ENCODE peak calls at places on chromosomes 5 and 9, in eight cellular contexts. K, M, H, S, V, E, Y and B are unnamed samples.

GRCh38 chr9:12794024-12794799 is 19.4 kb downstream of the LURAP1L start:
- DNase-seq in K (no peak), M (no peak), H (no peak), S (no peak), V (no peak), E (no peak), Y (no peak), B (no peak)

GRCh38 chr9:114289571-114290481 is 33.1 kb upstream of the ORM1 start:
- DNase-seq in K (no peak), M (no peak), H (no peak), S (no peak), V (no peak), E (no peak), Y (no peak), B (no peak)

GRCh38 chr9:95157491-95158151 is 159.9 kb downstream of the FANCC start:
- DNase-seq in K (no peak), M (no peak), H (no peak), S (no peak), V (no peak), E (peak; percentile 76), Y (peak; percentile 74), B (no peak)

GRCh38 chr9:101705135-101705661 is 33.2 kb downstream of the GRIN3A start:
- DNase-seq in K (no peak), M (no peak), H (peak; percentile 40), S (peak; percentile 48), V (no peak), E (peak; percentile 65), Y (no peak), B (no peak)

GRCh38 chr5:43638556-43638955 is 35.6 kb downstream of the NNT start:
- DNase-seq in K (no peak), M (no peak), H (no peak), S (no peak), V (no peak), E (no peak), Y (no peak), B (no peak)

GRCh38 chr9:136576269-136576626 is 30.4 kb upstream of the NOTCH1 start:
- DNase-seq in K (no peak), M (no peak), H (peak; percentile 26), S (no peak), V (no peak), E (no peak), Y (no peak), B (no peak)

GRCh38 chr9:134676886-134677285 is 35.3 kb downstream of the COL5A1 start:
- DNase-seq in K (no peak), M (no peak), H (no peak), S (no peak), V (no peak), E (no peak), Y (no peak), B (no peak)

GRCh38 chr9:126211441-126212074 is 115.1 kb upstream of the MVB12B start:
- DNase-seq in K (no peak), M (no peak), H (no peak), S (no peak), V (no peak), E (no peak), Y (no peak), B (no peak)

GRCh38 chr5:148962761-148963324 is 100.0 kb downstream of the SH3TC2 start:
- DNase-seq in K (no peak), M (no peak), H (no peak), S (no peak), V (no peak), E (no peak), Y (no peak), B (no peak)

GRCh38 chr9:36842560-36843530 is 191.2 kb downstream of the PAX5 start:
- DNase-seq in K (no peak), M (no peak), H (no peak), S (no peak), V (no peak), E (no peak), Y (no peak), B (no peak)

GRCh38 chr5:84603557-84604185 is 219.0 kb upstream of the EDIL3 start:
- DNase-seq in K (no peak), M (no peak), H (no peak), S (no peak), V (no peak), E (no peak), Y (no peak), B (no peak)

GRCh38 chr9:93662952-93663572 is 86.7 kb downstream of the PHF2 start:
- DNase-seq in K (no peak), M (no peak), H (no peak), S (no peak), V (no peak), E (no peak), Y (no peak), B (no peak)

GRCh38 chr5:172637122-172637580 is 3.9 kb upstream of the NEURL1B start:
- DNase-seq in K (no peak), M (no peak), H (no peak), S (no peak), V (no peak), E (no peak), Y (no peak), B (no peak)

GRCh38 chr5:118326496-118327045 is 661.8 kb downstream of the DTWD2 start:
- DNase-seq in K (no peak), M (no peak), H (no peak), S (no peak), V (no peak), E (no peak), Y (no peak), B (no peak)

GRCh38 chr5:93404246-93404645 is 176.8 kb downstream of the NR2F1-AS1 start:
- DNase-seq in K (no peak), M (no peak), H (no peak), S (no peak), V (no peak), E (no peak), Y (no peak), B (no peak)

GRCh38 chr9:14212116-14212515 is 101.8 kb downstream of the NFIB start:
- DNase-seq in K (no peak), M (no peak), H (no peak), S (no peak), V (no peak), E (no peak), Y (no peak), B (no peak)

GRCh38 chr5:16806691-16807433 is 129.2 kb downstream of the MYO10 start:
- DNase-seq in K (no peak), M (no peak), H (no peak), S (no peak), V (no peak), E (peak; percentile 64), Y (no peak), B (no peak)

GRCh38 chr9:2559212-2560152 is 62.1 kb upstream of the VLDLR start:
- DNase-seq in K (no peak), M (peak; percentile 28), H (no peak), S (no peak), V (no peak), E (peak; percentile 94), Y (no peak), B (no peak)

GRCh38 chr5:151406322-151406947 is 41.0 kb upstream of the SLC36A1 start:
- DNase-seq in K (no peak), M (no peak), H (no peak), S (no peak), V (no peak), E (peak; percentile 24), Y (no peak), B (no peak)

GRCh38 chr5:91038180-91038808 is 344.8 kb downstream of the ARRDC3 start:
- DNase-seq in K (no peak), M (peak; percentile 22), H (no peak), S (no peak), V (no peak), E (no peak), Y (no peak), B (no peak)

GRCh38 chr9:76856016-76856415 is 49.9 kb downstream of the PRUNE2 start:
- DNase-seq in K (no peak), M (no peak), H (no peak), S (no peak), V (no peak), E (no peak), Y (no peak), B (no peak)

GRCh38 chr9:6024035-6024554 is 8.7 kb upstream of the RANBP6 start:
- DNase-seq in K (no peak), M (no peak), H (peak; percentile 32), S (no peak), V (peak; percentile 2), E (no peak), Y (peak; percentile 16), B (no peak)

GRCh38 chr5:169296456-169297220 is 4.3 kb downstream of the SLIT3 start:
- DNase-seq in K (no peak), M (no peak), H (no peak), S (no peak), V (no peak), E (no peak), Y (no peak), B (no peak)

GRCh38 chr9:35349287-35349990 is 140.5 kb upstream of the RUSC2 start:
- DNase-seq in K (no peak), M (no peak), H (no peak), S (no peak), V (no peak), E (no peak), Y (no peak), B (no peak)

GRCh38 chr9:87587356-87587745 is 89.7 kb downstream of the DAPK1 start:
- DNase-seq in K (no peak), M (no peak), H (no peak), S (no peak), V (no peak), E (no peak), Y (no peak), B (no peak)